ENCODE peak calls at places on chromosomes 16 and 17, in eight cellular contexts. C is neuronal stem cell, X is thoracic aorta, W is heart left ventricle, T is upper lobe of left lung, I is adrenal gland, Y is testis, U is WERI-Rb-1. O is an unnamed sample.

GRCh38 chr17:77393274-77393600 is 252.5 kb downstream of the SEC14L1 start:
- DNase-seq in C (no peak), X (no peak), W (no peak), T (no peak), I (no peak), Y (no peak), U (no peak), O (no peak)

GRCh38 chr16:10599626-10600025 is 19.2 kb upstream of the EMP2 start:
- DNase-seq in C (no peak), X (no peak), W (no peak), T (no peak), I (no peak), Y (no peak), U (no peak), O (no peak)

GRCh38 chr17:76567634-76568432 is 17.8 kb downstream of the ST6GALNAC2 start:
- DNase-seq in C (no peak), X (no peak), W (no peak), T (peak; percentile 92), I (no peak), Y (peak; percentile 70), U (no peak), O (no peak)

GRCh38 chr17:19996502-19996901 is 12.7 kb upstream of the SPECC1 start:
- DNase-seq in C (no peak), X (no peak), W (no peak), T (no peak), I (no peak), Y (no peak), U (peak; percentile 61), O (no peak)

GRCh38 chr16:19235478-19235877 is 50.1 kb upstream of the CLEC19A start:
- DNase-seq in C (no peak), X (no peak), W (no peak), T (no peak), I (no peak), Y (no peak), U (no peak), O (no peak)

GRCh38 chr16:5907544-5907943 is 809.9 kb upstream of the EEF2KMT start:
- DNase-seq in C (no peak), X (no peak), W (no peak), T (no peak), I (no peak), Y (no peak), U (no peak), O (no peak)

GRCh38 chr17:6910987-6911603 is 79.6 kb upstream of the TEKT1 start:
- DNase-seq in C (no peak), X (no peak), W (no peak), T (no peak), I (no peak), Y (no peak), U (no peak), O (no peak)

GRCh38 chr17:17874478-17874877 is 37.7 kb upstream of the SREBF1 start:
- DNase-seq in C (no peak), X (no peak), W (peak; percentile 35), T (no peak), I (peak; percentile 49), Y (no peak), U (no peak), O (peak; percentile 57)

GRCh38 chr17:142102-142661 is 4.8 kb downstream of the SCGB1C2 start:
- DNase-seq in C (no peak), X (no peak), W (peak; percentile 15), T (peak; percentile 13), I (peak; percentile 43), Y (peak; percentile 86), U (peak; percentile 61), O (no peak)

GRCh38 chr16:55233464-55233863 is 90.5 kb upstream of the IRX6 start:
- DNase-seq in C (no peak), X (no peak), W (no peak), T (no peak), I (no peak), Y (no peak), U (no peak), O (no peak)

GRCh38 chr17:5971969-5972368 is 98.2 kb upstream of the WSCD1 start:
- DNase-seq in C (no peak), X (no peak), W (no peak), T (no peak), I (no peak), Y (no peak), U (no peak), O (no peak)

GRCh38 chr16:87150359-87151280 is 166.6 kb downstream of the C16orf95 start:
- DNase-seq in C (no peak), X (no peak), W (no peak), T (no peak), I (no peak), Y (no peak), U (no peak), O (no peak)

GRCh38 chr16:4654946-4655590 is 30.4 kb downstream of the MGRN1 start:
- DNase-seq in C (no peak), X (no peak), W (no peak), T (no peak), I (no peak), Y (no peak), U (no peak), O (no peak)

GRCh38 chr16:22614271-22614947 is 103.7 kb downstream of the NPIPB5 start:
- DNase-seq in C (no peak), X (no peak), W (no peak), T (no peak), I (no peak), Y (no peak), U (no peak), O (peak; percentile 64)

GRCh38 chr17:77332981-77333685 is 192.4 kb downstream of the SEC14L1 start:
- DNase-seq in C (no peak), X (no peak), W (peak; percentile 10), T (peak; percentile 20), I (peak; percentile 20), Y (peak; percentile 11), U (no peak), O (no peak)

GRCh38 chr17:58121925-58122324 is 26.3 kb upstream of the OR4D1 start:
- DNase-seq in C (no peak), X (no peak), W (no peak), T (no peak), I (no peak), Y (no peak), U (peak; percentile 72), O (no peak)

GRCh38 chr16:26765087-26765486 is 301.6 kb upstream of the C16orf82 start:
- DNase-seq in C (no peak), X (no peak), W (no peak), T (no peak), I (no peak), Y (no peak), U (peak; percentile 15), O (no peak)

GRCh38 chr16:4273858-4274291 is 1.1 kb upstream of the TFAP4 start:
- DNase-seq in C (peak; percentile 47), X (no peak), W (peak; percentile 71), T (peak; percentile 66), I (peak; percentile 59), Y (peak; percentile 34), U (peak; percentile 67), O (no peak)

GRCh38 chr17:65554568-65555223 is 6.8 kb downstream of the AXIN2 start:
- DNase-seq in C (no peak), X (no peak), W (peak; percentile 57), T (peak; percentile 42), I (no peak), Y (no peak), U (no peak), O (no peak)

GRCh38 chr16:81265658-81266451 is 27.4 kb downstream of the BCO1 start:
- DNase-seq in C (no peak), X (no peak), W (peak; percentile 84), T (peak; percentile 64), I (peak; percentile 51), Y (peak; percentile 72), U (no peak), O (no peak)

GRCh38 chr17:7177954-7178477 is 1.2 kb downstream of the ASGR1 start:
- DNase-seq in C (peak; percentile 18), X (no peak), W (no peak), T (peak; percentile 54), I (no peak), Y (no peak), U (peak; percentile 65), O (no peak)

DNA sequence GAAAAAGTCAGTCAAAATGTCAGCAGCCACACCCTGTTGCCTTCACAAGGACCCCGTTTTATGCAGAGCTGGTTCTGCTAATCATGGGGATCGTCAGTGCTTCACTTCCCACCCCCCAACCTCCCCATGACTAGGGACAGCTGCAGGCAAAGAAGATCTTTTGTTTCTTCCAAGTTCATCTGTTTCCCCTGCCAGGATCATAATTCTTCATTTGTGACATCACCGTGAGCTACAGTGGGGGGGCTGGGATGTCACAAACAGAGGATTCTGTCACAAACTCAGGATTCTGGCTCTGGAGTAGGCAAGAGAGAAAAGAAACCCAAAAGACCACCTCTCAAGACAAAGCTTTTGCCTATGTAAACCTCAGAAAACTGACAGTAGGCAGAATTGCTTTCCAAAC is 24.7 kb downstream of the DNAJC7 start:
- DNase-seq in C (no peak), X (no peak), W (no peak), T (no peak), I (no peak), Y (no peak), U (no peak), O (no peak)
- H3K27ac ChIP-seq in C (no peak overlapping the region), X (no peak overlapping the region), W (no peak overlapping the region), T (no peak overlapping the region), I (no peak overlapping the region), Y (no peak overlapping the region), U (no peak overlapping the region), O (no peak overlapping the region)

DNA sequence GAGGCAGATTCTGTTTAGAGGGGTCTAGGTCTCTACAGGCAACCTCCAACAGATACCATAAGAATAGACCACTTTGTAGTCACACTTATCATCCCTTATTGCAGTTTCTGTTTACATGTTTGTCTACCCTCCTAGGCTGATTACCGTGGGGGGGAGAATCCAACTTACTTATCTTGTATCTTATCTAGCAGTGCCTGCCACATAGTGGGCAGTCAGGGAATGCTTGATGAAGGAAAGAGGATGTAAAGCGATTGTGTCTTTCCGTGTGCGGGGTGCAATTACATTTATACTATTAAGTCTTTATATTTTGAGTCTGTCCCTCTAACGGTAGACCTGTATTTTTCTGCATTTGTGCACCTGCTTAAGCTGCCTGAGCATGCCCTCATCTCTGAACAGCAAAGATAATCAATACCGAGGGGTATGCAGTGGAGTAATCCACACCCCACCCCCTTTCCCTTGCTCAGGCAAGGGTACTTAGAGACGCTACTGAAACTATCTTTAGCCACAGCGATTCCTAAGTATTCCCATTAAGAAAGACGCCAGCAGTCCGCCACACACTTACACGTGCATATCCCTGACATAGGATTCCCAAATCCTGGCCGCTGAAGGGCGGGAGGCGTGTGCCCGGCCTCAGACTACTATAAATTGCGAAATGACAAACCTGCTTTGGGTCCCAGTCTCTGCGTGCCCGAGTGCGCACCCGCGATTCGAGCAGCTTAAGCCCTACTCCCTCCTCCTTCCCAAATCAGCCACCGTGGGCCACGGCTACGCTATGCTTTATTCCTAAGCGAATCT is 635 bp upstream of the AATF start:
- DNase-seq in C (no peak), X (no peak), W (no peak), T (no peak), I (no peak), Y (no peak), U (no peak), O (no peak)
- H3K27ac ChIP-seq in C (no peak overlapping the region), X (peak overlapping the region; percentile 81), W (peak overlapping the region; percentile 83), T (peak overlapping the region; percentile 89), I (peak overlapping the region; percentile 94), Y (peak overlapping the region; percentile 60), U (peak overlapping the region; percentile 61), O (no peak overlapping the region)

GRCh38 chr17:45308016-45308365 is 8.8 kb downstream of the MAP3K14 start:
- DNase-seq in C (no peak), X (no peak), W (no peak), T (no peak), I (no peak), Y (no peak), U (no peak), O (no peak)
- H3K27ac ChIP-seq in C (no peak overlapping the region), X (peak overlapping the region; percentile 76), W (peak overlapping the region; percentile 76), T (peak overlapping the region; percentile 79), I (peak overlapping the region; percentile 82), Y (peak overlapping the region; percentile 64), U (no peak overlapping the region), O (peak overlapping the region; percentile 42)

GRCh38 chr17:30332057-30332542 is 1.8 kb downstream of the TMIGD1 start:
- DNase-seq in C (no peak), X (no peak), W (no peak), T (no peak), I (no peak), Y (no peak), U (no peak), O (no peak)
- H3K27ac ChIP-seq in C (no peak overlapping the region), X (no peak overlapping the region), W (no peak overlapping the region), T (no peak overlapping the region), I (no peak overlapping the region), Y (no peak overlapping the region), U (no peak overlapping the region), O (no peak overlapping the region)

O was measured in epithelial cell of prostate.